ENCODE peak calls at places on chromosome 7, in four cellular contexts. K is HepG2, S is K562, L is H1. N is an unnamed sample.

GRCh38 chr7:159064816-159065130 is 79.9 kb downstream of the VIPR2 start:
- DNase-seq in S (no peak), K (no peak), L (no peak), N (no peak)

GRCh38 chr7:47991741-47992311 is 12.4 kb upstream of the HUS1 start:
- DNase-seq in L (peak; percentile 87), K (peak; percentile 63), S (peak; percentile 69), N (no peak)

GRCh38 chr7:5679741-5680473 is 101.6 kb downstream of the RNF216 start:
- DNase-seq in L (no peak), S (no peak), K (no peak), N (no peak)

GRCh38 chr7:37234334-37234733 is 214.3 kb downstream of the ELMO1 start:
- DNase-seq in K (no peak), L (no peak), S (no peak), N (no peak)

GRCh38 chr7:32761451-32762320 is 129.9 kb downstream of the KBTBD2 start:
- DNase-seq in L (peak; percentile 51), K (no peak), S (no peak), N (no peak)

GRCh38 chr7:105787071-105787470 is 89.3 kb downstream of the ATXN7L1 start:
- DNase-seq in L (no peak), S (no peak), K (no peak), N (no peak)

GRCh38 chr7:152970481-152970880 is 210.9 kb downstream of the ACTR3B start:
- DNase-seq in S (no peak), L (no peak), K (no peak), N (no peak)

GRCh38 chr7:101575731-101576130 is 53.4 kb downstream of the MYL10 start:
- DNase-seq in S (no peak), K (no peak), L (no peak), N (no peak)

GRCh38 chr7:70506463-70506862 is 625.5 kb upstream of the GALNT17 start:
- DNase-seq in L (peak; percentile 66), K (peak; percentile 35), S (no peak), N (no peak)

GRCh38 chr7:135763261-135763660 is 14.6 kb upstream of the FAM180A start:
- DNase-seq in S (no peak), K (no peak), L (no peak), N (no peak)

DNA sequence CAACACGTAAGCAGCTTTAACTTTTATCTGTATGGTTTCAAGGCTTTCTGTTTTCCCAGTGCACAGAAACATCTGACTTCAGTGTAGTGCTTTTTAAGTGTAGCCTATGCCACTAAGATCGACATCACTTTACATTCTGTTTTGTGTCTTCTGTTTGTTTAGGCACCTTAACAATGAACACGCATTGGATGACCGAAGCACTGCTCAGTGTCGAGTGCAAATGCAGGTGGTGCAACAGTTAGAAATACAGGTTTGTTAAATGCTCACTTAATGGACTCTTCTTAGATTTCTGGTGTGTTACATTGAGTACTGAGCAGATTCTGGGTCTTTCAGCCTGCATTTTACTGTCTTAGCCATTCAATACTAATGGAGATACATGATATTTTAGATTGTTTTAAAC is 237.4 kb downstream of the FOXP2 start:
- DNase-seq in L (no peak), S (no peak), K (no peak), N (no peak)
- TF ChIP-seq FOSL1 in L (no peak), S (no peak), K (no peak), N (no peak)

DNA sequence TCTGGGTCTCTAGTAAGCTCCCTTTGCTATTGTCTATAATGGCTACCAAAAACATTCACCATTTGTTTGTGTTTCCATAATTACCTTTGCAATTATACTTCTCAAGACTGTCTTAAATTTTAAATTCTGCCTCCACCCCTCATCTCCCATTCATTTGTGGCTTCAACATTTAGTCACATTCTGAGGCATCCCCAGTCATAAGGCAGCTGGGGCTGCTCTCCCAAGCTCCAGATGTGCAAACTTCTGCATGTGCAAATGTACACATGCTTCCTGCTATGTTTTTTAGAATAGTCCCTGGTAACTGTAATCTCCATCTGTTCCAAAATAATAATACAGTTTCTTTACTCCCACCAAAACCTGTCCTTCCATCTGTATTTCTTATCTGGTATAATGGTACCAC is 97.3 kb downstream of the CDK6 start:
- DNase-seq in S (no peak), K (no peak), L (no peak), N (no peak)
- TF ChIP-seq FOSL1 in S (no peak), K (no peak), L (no peak), N (no peak)

GRCh38 chr7:154794147-154794780 is 208.7 kb downstream of the PAXIP1 start:
- DNase-seq in S (peak; percentile 78), L (peak; percentile 90), K (no peak), N (no peak)

GRCh38 chr7:154785898-154786297 is 217.0 kb downstream of the PAXIP1 start:
- DNase-seq in K (no peak), S (no peak), L (no peak), N (no peak)

GRCh38 chr7:154791611-154792010 is 211.3 kb downstream of the PAXIP1 start:
- DNase-seq in L (no peak), K (no peak), S (no peak), N (no peak)

GRCh38 chr7:154792436-154793055 is 210.4 kb downstream of the PAXIP1 start:
- DNase-seq in L (no peak), K (no peak), S (no peak), N (no peak)

DNA sequence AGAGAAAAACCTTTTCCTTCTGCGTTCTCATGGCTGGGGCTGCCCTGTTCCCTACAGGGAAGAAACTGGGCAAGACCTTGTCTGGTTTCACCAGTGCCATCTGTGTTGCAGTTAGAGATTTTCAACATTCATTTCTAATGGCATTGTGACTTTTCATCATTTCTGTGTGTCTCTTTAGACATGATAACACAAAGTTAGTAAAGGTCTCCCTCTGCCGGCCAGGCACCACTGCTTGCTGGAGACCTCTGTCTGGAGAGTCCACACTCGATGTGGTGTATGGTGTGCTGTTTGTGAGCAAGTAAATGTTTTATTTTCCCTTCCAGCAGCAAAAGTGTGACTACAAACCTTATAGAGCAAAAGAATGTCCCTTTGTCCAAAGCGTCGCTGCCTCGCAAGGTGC is 213.5 kb downstream of the PAXIP1 start:
- DNase-seq in S (peak; percentile 50), K (peak; percentile 30), L (peak; percentile 62), N (peak; percentile 8)
- TF ChIP-seq FOSL1 in S (no peak), K (no peak), L (no peak), N (no peak)

GRCh38 chr7:26192485-26193087 is 8.0 kb downstream of the HNRNPA2B1 start:
- DNase-seq in S (no peak), K (no peak), L (no peak), N (no peak)
- TF ChIP-seq FOSL1 in S (no peak), K (no peak), L (no peak), N (no peak)

GRCh38 chr7:191105-192034 is 1.0 kb upstream of the FAM20C start:
- DNase-seq in L (no peak), S (no peak), K (no peak), N (peak; percentile 10)
- TF ChIP-seq FOSL1 in L (no peak), S (no peak), K (no peak), N (no peak)

DNA sequence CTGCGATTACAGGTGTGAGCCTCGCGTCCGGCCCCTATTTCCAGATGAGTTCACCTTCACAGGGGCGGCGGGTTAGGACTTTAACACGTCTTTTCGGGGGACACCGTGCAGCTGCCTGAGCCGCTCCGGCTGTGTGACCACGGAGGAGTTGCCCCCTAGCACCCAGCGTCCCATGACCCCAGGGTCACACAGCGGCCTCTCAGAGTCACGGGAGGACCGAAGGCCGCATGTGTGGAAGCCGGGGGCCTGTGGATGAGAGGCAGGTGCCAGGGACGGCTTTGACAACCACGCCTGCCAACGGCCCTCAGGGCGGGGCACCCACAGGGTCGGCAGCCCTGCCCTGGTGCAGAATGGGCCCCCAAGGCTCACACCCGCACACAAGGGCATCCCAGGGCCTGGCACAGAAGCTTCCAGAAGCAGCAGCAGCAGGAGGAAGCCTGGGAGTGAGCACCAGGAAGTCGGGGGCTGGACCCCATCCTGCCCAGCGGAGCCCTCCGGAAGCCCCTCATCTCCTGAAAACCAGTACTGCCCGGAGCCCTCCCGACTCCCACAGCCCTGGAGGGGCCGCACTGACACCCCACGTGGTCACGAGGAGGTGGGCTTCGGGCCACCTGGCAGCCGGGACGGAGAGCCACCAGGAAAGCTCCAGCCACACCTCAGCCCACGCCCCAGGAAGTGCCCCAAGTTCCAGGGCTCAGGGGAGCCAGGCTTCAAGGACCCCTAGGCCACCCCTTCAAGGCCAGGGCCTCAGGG is 32.7 kb downstream of the ADAP1 start:
- DNase-seq in K (no peak), L (no peak), S (no peak), N (no peak)
- TF ChIP-seq FOSL1 in K (no peak), L (no peak), S (no peak), N (no peak)

GRCh38 chr7:44307905-44308740 is 17.3 kb downstream of the CAMK2B start:
- DNase-seq in S (no peak), L (peak; percentile 42), K (no peak), N (no peak)
- TF ChIP-seq FOSL1 in S (no peak), L (no peak), K (no peak), N (no peak)

GRCh38 chr7:138924551-138925225 is 56.5 kb downstream of the KIAA1549 start:
- DNase-seq in K (no peak), L (no peak), S (no peak), N (no peak)
- TF ChIP-seq FOSL1 in K (no peak), L (no peak), S (no peak), N (no peak)

GRCh38 chr7:131254211-131254610 is 73.5 kb upstream of the MKLN1 start:
- DNase-seq in S (no peak), L (no peak), K (no peak), N (no peak)
- TF ChIP-seq FOSL1 in S (no peak), L (no peak), K (no peak), N (no peak)

DNA sequence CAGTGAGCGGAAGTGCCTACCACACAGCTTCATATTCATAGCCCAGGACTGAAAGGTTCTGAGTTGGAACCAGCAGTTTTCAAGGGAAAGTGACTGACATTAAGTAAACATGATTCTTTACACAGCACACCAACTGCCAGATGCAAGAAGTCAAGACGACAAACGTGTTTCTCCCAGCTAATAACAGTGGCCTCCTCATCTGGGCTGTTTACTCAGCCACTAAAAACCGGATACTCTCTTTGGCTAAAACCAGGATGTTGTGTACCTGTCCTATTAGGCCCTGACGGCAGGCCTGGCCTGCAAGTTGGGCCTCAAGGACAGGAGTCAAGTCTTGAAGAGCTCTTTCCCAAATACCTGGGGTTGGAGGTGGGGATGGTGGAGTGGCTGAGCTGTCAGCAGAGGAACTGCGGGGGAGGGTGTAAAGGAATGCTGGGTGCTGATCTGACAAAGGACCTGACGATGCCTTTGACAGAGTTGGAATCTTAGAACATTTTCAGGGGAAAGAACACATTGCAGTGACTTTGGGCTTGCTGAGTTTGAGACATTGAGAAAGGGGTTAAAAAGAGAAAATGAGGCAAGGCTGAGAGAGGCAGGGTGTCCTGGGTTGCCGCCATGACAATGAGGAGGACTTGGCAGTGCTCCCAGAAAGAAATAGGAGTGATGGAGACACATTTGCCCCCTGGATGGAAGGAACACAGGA is 57.7 kb downstream of the STEAP1B start:
- DNase-seq in L (no peak), S (no peak), K (peak; percentile 93), N (no peak)
- TF ChIP-seq FOSL1 in L (no peak), S (no peak), K (no peak), N (no peak)

N was measured in HCT116.